ENCODE peak calls at places on chromosomes 7 and 10, in eight cellular contexts. One of them, this sample, is unnamed.

GRCh38 chr7:88545663-88546062 is 213.8 kb upstream of the ZNF804B start:
- DNase-seq in left cardiac atrium: no peak
- DNase-seq in AML-193: peak; percentile 12
- DNase-seq in NCI-H1694 treated with DMSO at 0.1 percent for 48 hours: no peak
- DNase-seq in GM04504: no peak
- DNase-seq in activated CD4-positive, alpha-beta T cell treated with anti-CD3 and anti-CD28 coated beads for 48 hours: no peak
- DNase-seq in HCT116: no peak
- DNase-seq in lung microvascular endothelial cell: no peak
- DNase-seq in this sample: no peak

GRCh38 chr7:143129477-143129876 is 2.4 kb upstream of the PIP start:
- DNase-seq in HCT116: no peak
- DNase-seq in activated CD4-positive, alpha-beta T cell treated with anti-CD3 and anti-CD28 coated beads for 48 hours: no peak
- DNase-seq in AML-193: no peak
- DNase-seq in NCI-H1694 treated with DMSO at 0.1 percent for 48 hours: no peak
- DNase-seq in lung microvascular endothelial cell: no peak
- DNase-seq in left cardiac atrium: no peak
- DNase-seq in GM04504: no peak
- DNase-seq in this sample: no peak

GRCh38 chr7:48147078-48147591 is 24.1 kb upstream of the ABCA13 start:
- DNase-seq in left cardiac atrium: no peak
- DNase-seq in HCT116: no peak
- DNase-seq in GM04504: no peak
- DNase-seq in NCI-H1694 treated with DMSO at 0.1 percent for 48 hours: no peak
- DNase-seq in lung microvascular endothelial cell: no peak
- DNase-seq in activated CD4-positive, alpha-beta T cell treated with anti-CD3 and anti-CD28 coated beads for 48 hours: no peak
- DNase-seq in AML-193: no peak
- DNase-seq in this sample: no peak

GRCh38 chr10:77441541-77442175 is 195.9 kb downstream of the KCNMA1 start:
- DNase-seq in AML-193: no peak
- DNase-seq in lung microvascular endothelial cell: no peak
- DNase-seq in activated CD4-positive, alpha-beta T cell treated with anti-CD3 and anti-CD28 coated beads for 48 hours: no peak
- DNase-seq in left cardiac atrium: no peak
- DNase-seq in HCT116: no peak
- DNase-seq in GM04504: no peak
- DNase-seq in NCI-H1694 treated with DMSO at 0.1 percent for 48 hours: peak; percentile 58
- DNase-seq in this sample: no peak

GRCh38 chr7:96244992-96245292 is 77.0 kb downstream of the SLC25A13 start:
- DNase-seq in activated CD4-positive, alpha-beta T cell treated with anti-CD3 and anti-CD28 coated beads for 48 hours: no peak
- DNase-seq in HCT116: no peak
- DNase-seq in lung microvascular endothelial cell: no peak
- DNase-seq in AML-193: no peak
- DNase-seq in GM04504: no peak
- DNase-seq in NCI-H1694 treated with DMSO at 0.1 percent for 48 hours: no peak
- DNase-seq in left cardiac atrium: no peak
- DNase-seq in this sample: no peak

GRCh38 chr10:86037096-86037495 is 329.5 kb downstream of the GRID1 start:
- DNase-seq in left cardiac atrium: no peak
- DNase-seq in HCT116: no peak
- DNase-seq in lung microvascular endothelial cell: no peak
- DNase-seq in GM04504: no peak
- DNase-seq in NCI-H1694 treated with DMSO at 0.1 percent for 48 hours: no peak
- DNase-seq in AML-193: no peak
- DNase-seq in activated CD4-positive, alpha-beta T cell treated with anti-CD3 and anti-CD28 coated beads for 48 hours: no peak
- DNase-seq in this sample: no peak

GRCh38 chr7:82760092-82760491 is 316.5 kb upstream of the CACNA2D1 start:
- DNase-seq in HCT116: no peak
- DNase-seq in lung microvascular endothelial cell: no peak
- DNase-seq in left cardiac atrium: no peak
- DNase-seq in AML-193: no peak
- DNase-seq in NCI-H1694 treated with DMSO at 0.1 percent for 48 hours: no peak
- DNase-seq in GM04504: no peak
- DNase-seq in activated CD4-positive, alpha-beta T cell treated with anti-CD3 and anti-CD28 coated beads for 48 hours: no peak
- DNase-seq in this sample: no peak

GRCh38 chr7:155470686-155471638 is 13.0 kb downstream of the EN2 start:
- DNase-seq in AML-193: no peak
- DNase-seq in NCI-H1694 treated with DMSO at 0.1 percent for 48 hours: no peak
- DNase-seq in activated CD4-positive, alpha-beta T cell treated with anti-CD3 and anti-CD28 coated beads for 48 hours: no peak
- DNase-seq in GM04504: no peak
- DNase-seq in lung microvascular endothelial cell: no peak
- DNase-seq in left cardiac atrium: no peak
- DNase-seq in HCT116: no peak
- DNase-seq in this sample: no peak

GRCh38 chr7:139725077-139725476 is 52.7 kb downstream of the HIPK2 start:
- DNase-seq in HCT116: no peak
- DNase-seq in NCI-H1694 treated with DMSO at 0.1 percent for 48 hours: no peak
- DNase-seq in AML-193: no peak
- DNase-seq in left cardiac atrium: no peak
- DNase-seq in lung microvascular endothelial cell: no peak
- DNase-seq in GM04504: no peak
- DNase-seq in activated CD4-positive, alpha-beta T cell treated with anti-CD3 and anti-CD28 coated beads for 48 hours: no peak
- DNase-seq in this sample: peak; percentile 93

GRCh38 chr10:118256209-118256608 is 85.9 kb downstream of the FAM204A start:
- DNase-seq in left cardiac atrium: no peak
- DNase-seq in activated CD4-positive, alpha-beta T cell treated with anti-CD3 and anti-CD28 coated beads for 48 hours: no peak
- DNase-seq in AML-193: no peak
- DNase-seq in GM04504: no peak
- DNase-seq in lung microvascular endothelial cell: no peak
- DNase-seq in HCT116: no peak
- DNase-seq in NCI-H1694 treated with DMSO at 0.1 percent for 48 hours: no peak
- DNase-seq in this sample: no peak

GRCh38 chr7:99042957-99043356 is 101.0 kb downstream of the SMURF1 start:
- DNase-seq in lung microvascular endothelial cell: peak; percentile 52
- DNase-seq in left cardiac atrium: no peak
- DNase-seq in AML-193: no peak
- DNase-seq in activated CD4-positive, alpha-beta T cell treated with anti-CD3 and anti-CD28 coated beads for 48 hours: no peak
- DNase-seq in HCT116: no peak
- DNase-seq in GM04504: no peak
- DNase-seq in NCI-H1694 treated with DMSO at 0.1 percent for 48 hours: no peak
- DNase-seq in this sample: no peak

This sample was measured in H4.